ENCODE peak calls at places on chromosomes 2 and 18, in eight cellular contexts. Q is effector memory CD4-positive, alpha-beta T cell; W is pons; R is activated CD8-positive, alpha-beta memory T cell treated with anti-CD3 and anti-CD28 coated beads, Interleukin-2, amount 50 U/mL, for 48 hours; K is activated naive CD4-positive, alpha-beta T cell treated with anti-CD3 and anti-CD28 coated beads, Interleukin-2, amount 50 U/mL, for 16 hours; X is left ventricle myocardium superior; D is NCI-H226; E is AG08396. L is an unnamed sample.

GRCh38 chr2:54373855-54374254 is 82.3 kb upstream of the SPTBN1 start:
- DNase-seq in Q (no peak), W (no peak), R (no peak), K (no peak), X (no peak), D (no peak), E (no peak), L (no peak)

GRCh38 chr2:182447163-182447562 is 20.3 kb upstream of the PDE1A start:
- DNase-seq in Q (no peak), W (no peak), R (no peak), K (no peak), X (no peak), D (no peak), E (no peak), L (no peak)

GRCh38 chr18:63848159-63848558 is 39.3 kb upstream of the SERPINB2 start:
- DNase-seq in Q (no peak), W (peak; percentile 62), R (no peak), K (no peak), X (no peak), D (peak; percentile 22), E (peak; percentile 27), L (no peak)

GRCh38 chr18:51195602-51196115 is 1.8 kb downstream of the MEX3C start:
- DNase-seq in Q (peak; percentile 19), W (peak; percentile 76), R (peak; percentile 58), K (peak; percentile 20), X (no peak), D (no peak), E (peak; percentile 8), L (peak; percentile 34)

GRCh38 chr2:164928101-164928673 is 27.1 kb downstream of the SLC38A11 start:
- DNase-seq in Q (no peak), W (no peak), R (no peak), K (no peak), X (no peak), D (no peak), E (no peak), L (no peak)

GRCh38 chr18:2050016-2050415 is 521.3 kb downstream of the METTL4 start:
- DNase-seq in Q (no peak), W (no peak), R (no peak), K (no peak), X (no peak), D (no peak), E (no peak), L (no peak)

GRCh38 chr18:49561377-49562193 is at the start of gene LIPG:
- DNase-seq in Q (peak; percentile 8), W (peak; percentile 64), R (peak; percentile 71), K (peak; percentile 44), X (no peak), D (no peak), E (peak; percentile 62), L (peak; percentile 56)

GRCh38 chr2:138994502-138994901 is 214.3 kb upstream of the NXPH2 start:
- DNase-seq in Q (no peak), W (no peak), R (no peak), K (no peak), X (no peak), D (no peak), E (no peak), L (no peak)

GRCh38 chr2:42851740-42852250 is 59.4 kb upstream of the HAAO start:
- DNase-seq in Q (no peak), W (no peak), R (no peak), K (no peak), X (no peak), D (no peak), E (no peak), L (no peak)

GRCh38 chr2:241498115-241499070 is 10.0 kb downstream of the STK25 start:
- DNase-seq in Q (no peak), W (no peak), R (no peak), K (no peak), X (no peak), D (no peak), E (no peak), L (no peak)

GRCh38 chr2:229313591-229313990 is 42.5 kb upstream of the PID1 start:
- DNase-seq in Q (no peak), W (peak; percentile 15), R (no peak), K (no peak), X (no peak), D (no peak), E (peak; percentile 49), L (peak; percentile 22)

L was measured in body of pancreas.